ENCODE peak calls at places on chromosomes 16 and 17, in seven cellular contexts. One of them, this sample, is unnamed.
A peak's percentile ranks its signal among the peaks of the same experiment; 100 is the strongest.

GRCh38 chr17:52827526-52827925 is 669.0 kb upstream of the CA10 start:
- DNase-seq in psoas muscle: no peak
- DNase-seq in colonic mucosa: peak; percentile 53
- DNase-seq in AG04450: no peak
- DNase-seq in left ventricle myocardium inferior: no peak
- DNase-seq in aorta: no peak
- DNase-seq in A549: no peak
- DNase-seq in this sample: no peak

GRCh38 chr17:58531122-58531521 is 16.7 kb upstream of the MTMR4 start:
- DNase-seq in psoas muscle: no peak
- DNase-seq in AG04450: no peak
- DNase-seq in aorta: no peak
- DNase-seq in A549: no peak
- DNase-seq in colonic mucosa: no peak
- DNase-seq in left ventricle myocardium inferior: no peak
- DNase-seq in this sample: no peak

GRCh38 chr16:66898207-66898606 is 17.9 kb downstream of the PDP2 start:
- DNase-seq in psoas muscle: no peak
- DNase-seq in left ventricle myocardium inferior: no peak
- DNase-seq in colonic mucosa: no peak
- DNase-seq in AG04450: no peak
- DNase-seq in aorta: peak; percentile 87
- DNase-seq in A549: no peak
- DNase-seq in this sample: no peak

GRCh38 chr17:76150712-76151622 is 9.9 kb upstream of the FOXJ1 start:
- DNase-seq in psoas muscle: no peak
- DNase-seq in aorta: no peak
- DNase-seq in AG04450: no peak
- DNase-seq in colonic mucosa: no peak
- DNase-seq in A549: no peak
- DNase-seq in left ventricle myocardium inferior: no peak
- DNase-seq in this sample: no peak

GRCh38 chr17:4800462-4801185 is 1.5 kb downstream of the C17orf114 start:
- DNase-seq in aorta: no peak
- DNase-seq in colonic mucosa: no peak
- DNase-seq in AG04450: no peak
- DNase-seq in left ventricle myocardium inferior: no peak
- DNase-seq in psoas muscle: peak; percentile 8
- DNase-seq in A549: no peak
- DNase-seq in this sample: no peak

GRCh38 chr17:57721967-57722703 is 23.0 kb downstream of the CCDC182 start:
- DNase-seq in left ventricle myocardium inferior: no peak
- DNase-seq in colonic mucosa: no peak
- DNase-seq in A549: no peak
- DNase-seq in aorta: no peak
- DNase-seq in psoas muscle: no peak
- DNase-seq in AG04450: no peak
- DNase-seq in this sample: no peak

GRCh38 chr16:67247698-67248400 is 568 bp upstream of the FHOD1 start:
- DNase-seq in A549: no peak
- DNase-seq in left ventricle myocardium inferior: no peak
- DNase-seq in aorta: peak; percentile 45
- DNase-seq in psoas muscle: no peak
- DNase-seq in colonic mucosa: no peak
- DNase-seq in AG04450: no peak
- DNase-seq in this sample: no peak

GRCh38 chr16:49859139-49859947 is 3.4 kb upstream of the ZNF423 start:
- DNase-seq in aorta: peak; percentile 78
- DNase-seq in A549: no peak
- DNase-seq in AG04450: no peak
- DNase-seq in left ventricle myocardium inferior: peak; percentile 78
- DNase-seq in psoas muscle: peak; percentile 69
- DNase-seq in colonic mucosa: peak; percentile 72
- DNase-seq in this sample: no peak

GRCh38 chr16:87317766-87318121 is 552 bp upstream of the C16orf95 start:
- DNase-seq in colonic mucosa: peak; percentile 66
- DNase-seq in AG04450: peak; percentile 24
- DNase-seq in psoas muscle: peak; percentile 81
- DNase-seq in left ventricle myocardium inferior: peak; percentile 34
- DNase-seq in aorta: peak; percentile 68
- DNase-seq in A549: peak; percentile 60
- DNase-seq in this sample: peak; percentile 13

GRCh38 chr16:69477546-69477945 is 53.1 kb downstream of the CYB5B start:
- DNase-seq in psoas muscle: no peak
- DNase-seq in left ventricle myocardium inferior: no peak
- DNase-seq in aorta: no peak
- DNase-seq in colonic mucosa: no peak
- DNase-seq in AG04450: no peak
- DNase-seq in A549: no peak
- DNase-seq in this sample: no peak

GRCh38 chr16:15581127-15581815 is 61.7 kb downstream of the MARF1 start:
- DNase-seq in left ventricle myocardium inferior: no peak
- DNase-seq in A549: no peak
- DNase-seq in psoas muscle: no peak
- DNase-seq in aorta: no peak
- DNase-seq in colonic mucosa: no peak
- DNase-seq in AG04450: no peak
- DNase-seq in this sample: no peak

GRCh38 chr16:14063618-14064581 is 7.2 kb upstream of the MRTFB start:
- DNase-seq in A549: no peak
- DNase-seq in left ventricle myocardium inferior: no peak
- DNase-seq in psoas muscle: no peak
- DNase-seq in colonic mucosa: no peak
- DNase-seq in aorta: no peak
- DNase-seq in AG04450: no peak
- DNase-seq in this sample: no peak

GRCh38 chr17:78680436-78680835 is 101.6 kb downstream of the CYTH1 start:
- DNase-seq in left ventricle myocardium inferior: no peak
- DNase-seq in psoas muscle: no peak
- DNase-seq in A549: no peak
- DNase-seq in AG04450: no peak
- DNase-seq in colonic mucosa: no peak
- DNase-seq in aorta: no peak
- DNase-seq in this sample: no peak

GRCh38 chr16:35685085-35685484 is 2225.7 kb downstream of the TP53TG3F start:
- DNase-seq in aorta: no peak
- DNase-seq in A549: no peak
- DNase-seq in left ventricle myocardium inferior: no peak
- DNase-seq in psoas muscle: no peak
- DNase-seq in AG04450: no peak
- DNase-seq in colonic mucosa: no peak
- DNase-seq in this sample: no peak
- H3K9me3 ChIP-seq in aorta: no peaks in the 10 kb centered on the region
- H3K9me3 ChIP-seq in A549: no peaks in the 10 kb centered on the region
- H3K9me3 ChIP-seq in left ventricle myocardium inferior: peaks cover 19% of the 10 kb centered on the region
- H3K9me3 ChIP-seq in psoas muscle: no peaks in the 10 kb centered on the region
- H3K9me3 ChIP-seq in AG04450: peaks cover 42% of the 10 kb centered on the region
- H3K9me3 ChIP-seq in colonic mucosa: no peaks in the 10 kb centered on the region
- H3K9me3 ChIP-seq in this sample: peaks cover 6% of the 10 kb centered on the region

DNA sequence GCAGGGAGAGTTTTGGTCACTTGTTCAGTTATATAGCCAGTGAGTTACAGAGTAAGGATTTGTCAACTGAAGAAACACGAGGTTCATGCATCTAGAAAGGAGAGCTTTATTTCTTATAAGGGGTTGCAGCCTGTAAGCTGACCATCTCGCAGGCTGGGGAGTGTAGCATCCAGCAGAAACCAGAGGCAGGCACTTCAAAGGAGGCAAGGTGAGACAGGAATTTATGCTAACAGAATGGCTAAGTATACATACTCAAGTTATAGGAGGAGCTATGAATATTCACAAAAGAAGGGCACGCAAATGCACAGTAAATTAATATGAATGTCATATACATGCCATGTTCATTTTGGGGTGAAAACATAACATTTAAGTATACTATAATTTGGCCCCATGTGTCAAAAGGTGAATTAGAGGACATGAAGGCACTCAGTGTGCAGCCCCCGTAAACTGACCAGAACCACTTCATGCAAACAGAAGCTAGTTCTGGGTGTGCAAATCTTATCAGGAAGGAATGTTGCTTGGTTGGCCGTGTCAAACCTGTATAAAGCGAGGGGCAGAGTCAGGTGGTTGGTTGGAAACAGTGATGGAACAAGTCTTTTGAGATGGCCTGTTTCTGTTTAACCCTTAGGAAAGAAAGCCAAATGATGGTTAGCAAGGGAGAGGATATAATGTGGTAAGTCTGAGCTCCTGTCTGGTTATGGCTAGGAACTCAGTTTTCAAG is 97.0 kb downstream of the GRIN2A start:
- DNase-seq in A549: no peak
- DNase-seq in aorta: no peak
- DNase-seq in left ventricle myocardium inferior: no peak
- DNase-seq in colonic mucosa: no peak
- DNase-seq in psoas muscle: no peak
- DNase-seq in AG04450: no peak
- DNase-seq in this sample: no peak
- H3K9me3 ChIP-seq in A549: no peaks in the 10 kb centered on the region
- H3K9me3 ChIP-seq in aorta: no peaks in the 10 kb centered on the region
- H3K9me3 ChIP-seq in left ventricle myocardium inferior: no peaks in the 10 kb centered on the region
- H3K9me3 ChIP-seq in colonic mucosa: no peaks in the 10 kb centered on the region
- H3K9me3 ChIP-seq in psoas muscle: no peaks in the 10 kb centered on the region
- H3K9me3 ChIP-seq in AG04450: peaks cover 14% of the 10 kb centered on the region
- H3K9me3 ChIP-seq in this sample: no peaks in the 10 kb centered on the region

DNA sequence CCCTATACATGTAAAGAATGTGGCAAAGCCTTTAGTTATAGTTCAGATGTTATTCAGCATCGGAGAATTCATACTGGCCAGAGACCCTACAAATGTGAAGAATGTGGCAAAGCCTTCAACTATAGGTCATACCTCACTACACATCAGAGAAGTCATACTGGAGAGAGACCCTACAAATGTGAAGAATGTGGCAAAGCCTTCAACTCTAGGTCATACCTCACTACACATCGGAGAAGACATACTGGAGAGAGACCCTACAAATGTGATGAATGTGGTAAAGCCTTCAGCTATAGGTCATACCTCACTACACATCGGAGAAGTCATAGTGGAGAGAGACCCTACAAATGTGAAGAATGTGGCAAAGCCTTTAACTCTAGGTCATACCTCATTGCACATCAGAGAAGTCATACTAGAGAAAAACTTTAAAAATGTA is 42.5 kb downstream of the ZNF267 start:
- DNase-seq in psoas muscle: no peak
- DNase-seq in left ventricle myocardium inferior: no peak
- DNase-seq in aorta: no peak
- DNase-seq in colonic mucosa: no peak
- DNase-seq in AG04450: no peak
- DNase-seq in A549: no peak
- DNase-seq in this sample: no peak
- H3K9me3 ChIP-seq in psoas muscle: peaks cover 94% of the 10 kb centered on the region
- H3K9me3 ChIP-seq in left ventricle myocardium inferior: peaks cover 100% of the 10 kb centered on the region
- H3K9me3 ChIP-seq in aorta: peaks cover 22% of the 10 kb centered on the region
- H3K9me3 ChIP-seq in colonic mucosa: peaks cover 19% of the 10 kb centered on the region
- H3K9me3 ChIP-seq in AG04450: peaks cover 25% of the 10 kb centered on the region
- H3K9me3 ChIP-seq in A549: peaks cover 91% of the 10 kb centered on the region
- H3K9me3 ChIP-seq in this sample: peaks cover 90% of the 10 kb centered on the region

GRCh38 chr17:80303824-80304223 is 43.2 kb downstream of the RNF213 start:
- DNase-seq in psoas muscle: no peak
- DNase-seq in aorta: no peak
- DNase-seq in colonic mucosa: no peak
- DNase-seq in AG04450: no peak
- DNase-seq in A549: no peak
- DNase-seq in left ventricle myocardium inferior: no peak
- DNase-seq in this sample: no peak
- H3K9me3 ChIP-seq in psoas muscle: no peaks in the 10 kb centered on the region
- H3K9me3 ChIP-seq in aorta: peaks cover 6% of the 10 kb centered on the region
- H3K9me3 ChIP-seq in colonic mucosa: no peaks in the 10 kb centered on the region
- H3K9me3 ChIP-seq in AG04450: peaks cover 15% of the 10 kb centered on the region
- H3K9me3 ChIP-seq in A549: peaks cover 25% of the 10 kb centered on the region
- H3K9me3 ChIP-seq in left ventricle myocardium inferior: peaks cover 24% of the 10 kb centered on the region
- H3K9me3 ChIP-seq in this sample: peaks cover 4% of the 10 kb centered on the region

DNA sequence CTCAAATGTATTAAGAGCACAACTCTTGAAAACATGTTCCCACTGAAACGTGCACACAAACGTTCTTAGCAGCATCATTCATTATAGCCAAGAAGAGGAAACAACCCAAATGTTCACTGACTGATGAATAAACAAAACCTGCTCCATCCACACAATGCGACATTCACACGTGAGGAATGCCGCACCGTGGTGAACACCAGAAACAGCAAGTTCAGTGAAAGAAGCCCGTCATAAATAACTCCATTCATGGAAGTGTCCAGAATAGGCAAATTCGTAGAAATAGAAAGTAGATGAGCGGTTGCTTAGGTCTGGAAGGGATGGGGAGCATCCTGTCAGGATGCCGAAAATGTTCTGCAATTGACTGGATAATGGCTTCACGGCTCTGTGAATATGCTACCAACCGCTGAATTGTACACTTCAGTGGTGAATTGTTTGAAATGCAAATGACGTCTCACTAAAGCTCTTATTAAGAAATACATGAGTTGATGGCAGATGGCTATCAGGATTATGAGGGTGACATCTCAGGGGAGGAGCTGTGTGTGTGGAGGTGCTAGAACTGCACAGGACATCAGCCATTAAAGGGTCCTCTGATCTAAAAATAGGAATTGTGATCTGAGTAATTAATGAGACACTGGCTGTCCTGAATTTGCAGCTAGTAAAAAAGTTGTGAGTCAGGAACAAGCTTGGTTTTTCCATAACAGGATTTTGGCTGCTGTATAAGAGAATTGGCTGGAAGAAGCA is 771.0 kb downstream of the KCNJ18 start:
- DNase-seq in left ventricle myocardium inferior: no peak
- DNase-seq in colonic mucosa: no peak
- DNase-seq in AG04450: no peak
- DNase-seq in A549: no peak
- DNase-seq in aorta: no peak
- DNase-seq in psoas muscle: no peak
- DNase-seq in this sample: no peak
- H3K9me3 ChIP-seq in left ventricle myocardium inferior: peaks cover 11% of the 10 kb centered on the region
- H3K9me3 ChIP-seq in colonic mucosa: no peaks in the 10 kb centered on the region
- H3K9me3 ChIP-seq in AG04450: peaks cover 51% of the 10 kb centered on the region
- H3K9me3 ChIP-seq in A549: no peaks in the 10 kb centered on the region
- H3K9me3 ChIP-seq in aorta: no peaks in the 10 kb centered on the region
- H3K9me3 ChIP-seq in psoas muscle: no peaks in the 10 kb centered on the region
- H3K9me3 ChIP-seq in this sample: no peaks in the 10 kb centered on the region

This sample was measured in CD8-positive, alpha-beta memory T cell.